ENCODE peak calls at places on chromosomes 6 and 20, in six cellular contexts. Q is suprapubic skin, X is pancreas, U is stomach, B is ascending aorta, E is GM23248. H is an unnamed sample.

GRCh38 chr6:2038096-2038495 is 207.3 kb downstream of the GMDS start:
- DNase-seq in U (peak; percentile 36), E (no peak), Q (no peak), B (no peak), X (no peak), H (peak; percentile 22)

GRCh38 chr6:43297644-43298564 is at the start of gene SLC22A7:
- DNase-seq in X (peak; percentile 74), Q (peak; percentile 57), B (peak; percentile 33), E (peak; percentile 24), U (peak; percentile 61), H (peak; percentile 62)

GRCh38 chr6:157228421-157229218 is 94.7 kb downstream of the TMEM242 start:
- DNase-seq in U (no peak), X (no peak), B (peak; percentile 63), E (no peak), Q (peak; percentile 72), H (peak; percentile 43)

GRCh38 chr6:72631480-72631879 is 9.6 kb downstream of the KCNQ5 start:
- DNase-seq in E (peak; percentile 73), U (no peak), B (no peak), Q (no peak), X (no peak), H (no peak)

GRCh38 chr6:56076033-56076432 is 171.3 kb downstream of the COL21A1 start:
- DNase-seq in E (no peak), B (no peak), Q (no peak), X (no peak), U (no peak), H (no peak)

GRCh38 chr20:63940071-63940471 is 16.1 kb downstream of the UCKL1 start:
- DNase-seq in U (no peak), E (no peak), X (peak; percentile 70), Q (no peak), B (no peak), H (no peak)

GRCh38 chr6:100353276-100354015 is 111.3 kb downstream of the SIM1 start:
- DNase-seq in E (peak; percentile 66), Q (no peak), B (no peak), U (no peak), X (no peak), H (no peak)

GRCh38 chr6:151276112-151276745 is 36.5 kb downstream of the AKAP12 start:
- DNase-seq in Q (no peak), E (peak; percentile 92), X (no peak), U (no peak), B (peak; percentile 67), H (no peak)

GRCh38 chr6:139028242-139028657 is 295 bp upstream of the ABRACL start:
- DNase-seq in X (no peak), B (no peak), U (no peak), Q (no peak), E (peak; percentile 72), H (no peak)

GRCh38 chr6:90393232-90393884 is 96.7 kb upstream of the BACH2 start:
- DNase-seq in B (peak; percentile 78), E (peak; percentile 75), Q (no peak), U (peak; percentile 53), X (no peak), H (no peak)
- H3K27ac ChIP-seq in B (no peak overlapping the region), E (no peak overlapping the region), Q (no peak overlapping the region), U (no peak overlapping the region), X (no peak overlapping the region), H (no peak overlapping the region)

GRCh38 chr6:108578595-108579038 is 17.9 kb downstream of the FOXO3 start:
- DNase-seq in X (no peak), B (no peak), Q (no peak), E (peak; percentile 64), U (no peak), H (no peak)

GRCh38 chr6:108580645-108581044 is 19.9 kb downstream of the FOXO3 start:
- DNase-seq in U (no peak), X (no peak), Q (no peak), E (no peak), B (no peak), H (no peak)

GRCh38 chr6:108582618-108583017 is 21.9 kb downstream of the FOXO3 start:
- DNase-seq in E (no peak), U (no peak), B (no peak), Q (no peak), X (no peak), H (no peak)

GRCh38 chr6:108581932-108582500 is 21.3 kb downstream of the FOXO3 start:
- DNase-seq in E (peak; percentile 52), Q (no peak), X (no peak), B (no peak), U (no peak), H (no peak)

DNA sequence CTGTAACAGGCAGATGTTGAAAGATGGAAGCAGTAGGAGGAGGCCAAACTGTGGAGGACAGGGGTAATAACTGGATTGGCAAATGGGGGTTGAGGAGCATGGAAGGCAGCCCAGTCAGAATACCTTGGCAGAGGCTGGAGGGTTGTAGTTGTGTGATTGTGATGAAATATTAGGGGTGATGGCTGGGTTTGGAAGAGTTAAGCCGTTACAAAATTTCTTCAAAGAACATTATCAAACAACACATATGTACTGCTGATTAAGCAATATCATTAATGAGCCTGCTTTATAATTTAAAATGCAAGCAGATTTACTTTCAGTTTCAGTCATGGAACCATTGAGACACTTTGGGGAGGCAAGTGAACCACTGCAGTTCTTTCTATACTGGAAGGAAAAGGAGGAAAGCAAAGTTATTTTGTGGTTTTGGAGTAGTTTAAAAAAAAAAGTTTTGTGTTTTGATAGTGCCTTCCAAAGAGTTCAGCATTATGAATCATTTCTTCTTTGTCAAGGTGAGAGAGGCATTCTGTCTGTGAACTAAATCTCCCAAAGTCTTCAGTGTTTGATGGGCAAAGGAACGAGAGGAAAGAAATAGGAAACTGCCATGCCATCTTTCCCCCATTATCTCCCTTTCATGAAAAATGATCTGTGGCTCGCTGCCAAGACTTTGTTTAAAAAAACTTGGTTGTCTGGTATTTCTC is 20.7 kb downstream of the FOXO3 start:
- DNase-seq in B (no peak), U (no peak), Q (no peak), X (no peak), E (peak; percentile 77), H (no peak)
- H3K4me3 ChIP-seq in B (peak overlapping the region; percentile 31), U (no peak overlapping the region), Q (peak overlapping the region; percentile 10), X (no peak overlapping the region), E (peak overlapping the region; percentile 58), H (no peak overlapping the region)

DNA sequence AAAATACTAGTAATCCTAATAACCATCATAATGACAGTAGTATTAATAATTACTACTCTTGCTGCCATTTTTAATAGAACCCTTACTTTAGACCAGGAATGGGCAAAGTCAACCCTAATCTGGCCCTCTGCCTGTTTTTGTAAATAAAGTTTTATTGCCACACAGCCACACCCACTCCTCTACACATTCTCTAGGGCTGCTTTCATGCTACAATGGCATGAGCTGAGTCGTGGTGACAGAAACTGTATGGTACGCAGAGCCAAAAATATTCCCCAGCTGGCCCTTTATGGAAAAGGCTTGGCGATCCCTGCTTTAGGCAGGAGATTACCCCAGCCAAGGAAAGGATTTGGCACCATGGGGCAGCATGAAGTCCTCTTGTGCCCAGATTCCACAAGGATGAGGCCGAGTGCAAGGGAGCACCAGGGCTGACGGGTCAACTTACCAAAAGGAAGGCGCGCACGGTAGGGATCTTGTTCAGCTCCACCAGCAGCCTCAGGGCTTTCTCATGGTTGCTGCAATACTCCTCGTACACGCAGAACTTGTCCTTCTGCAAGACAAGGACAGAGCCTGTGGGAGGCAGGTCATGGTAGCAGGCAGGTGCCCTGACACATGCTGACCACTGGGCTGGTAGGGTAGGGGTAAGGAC is 93.6 kb downstream of the PREX1 start:
- DNase-seq in B (no peak), U (no peak), X (no peak), Q (no peak), E (no peak), H (no peak)
- H3K27ac ChIP-seq in B (peak overlapping the region; percentile 19), U (no peak overlapping the region), X (no peak overlapping the region), Q (no peak overlapping the region), E (no peak overlapping the region), H (no peak overlapping the region)

GRCh38 chr20:58059145-58059544 is 169.3 kb downstream of the ANKRD60 start:
- DNase-seq in X (no peak), E (no peak), B (peak; percentile 28), U (no peak), Q (no peak), H (peak; percentile 11)
- H3K4me3 ChIP-seq in X (no peak overlapping the region), E (no peak overlapping the region), B (no peak overlapping the region), U (no peak overlapping the region), Q (no peak overlapping the region), H (no peak overlapping the region)

DNA sequence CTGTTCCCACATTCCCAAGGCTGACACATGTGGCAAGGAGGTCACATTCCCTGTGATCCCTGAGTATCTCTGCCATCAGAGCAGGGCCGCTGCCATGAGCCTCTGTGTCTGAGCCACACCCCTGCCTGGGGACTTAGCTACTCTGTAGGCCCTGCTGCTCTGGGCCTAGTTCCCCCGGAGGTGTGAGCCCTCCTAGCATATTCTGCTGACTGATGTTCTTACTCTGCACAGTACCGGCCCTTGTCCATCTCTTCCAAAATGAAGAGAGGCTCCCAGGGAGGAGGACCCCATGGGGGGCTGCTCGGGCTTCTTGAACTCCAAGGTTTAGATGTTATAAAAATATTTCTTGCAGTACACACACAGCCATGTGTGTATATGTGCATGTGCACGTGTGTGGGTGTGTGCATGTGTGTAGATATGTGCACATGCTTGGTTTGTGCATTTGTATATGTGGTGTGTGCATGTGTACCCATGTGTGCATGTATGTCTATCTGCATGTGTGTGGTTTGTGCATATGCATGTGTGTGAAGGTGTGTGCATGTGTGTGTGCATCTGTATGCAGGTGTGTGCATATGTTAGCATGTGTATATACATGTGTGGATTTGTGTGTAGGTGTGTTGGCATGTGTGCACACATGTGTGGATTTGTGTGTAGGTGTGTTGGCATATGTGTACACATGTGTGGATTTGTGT is 101.2 kb downstream of the ERMARD start:
- DNase-seq in U (peak; percentile 20), E (no peak), Q (no peak), B (no peak), X (no peak), H (no peak)
- H3K27ac ChIP-seq in U (peak overlapping the region; percentile 30), E (no peak overlapping the region), Q (peak overlapping the region; percentile 23), B (no peak overlapping the region), X (no peak overlapping the region), H (peak overlapping the region; percentile 27)

GRCh38 chr6:26422329-26422728 is 18.0 kb upstream of the BTN3A3 start:
- DNase-seq in X (no peak), Q (no peak), B (no peak), U (no peak), E (no peak), H (no peak)
- H3K4me3 ChIP-seq in X (no peak overlapping the region), Q (peak overlapping the region; percentile 90), B (peak overlapping the region; percentile 97), U (peak overlapping the region; percentile 75), E (peak overlapping the region; percentile 99), H (peak overlapping the region; percentile 79)

GRCh38 chr6:111573118-111573883 is 32.4 kb downstream of the TRAF3IP2 start:
- DNase-seq in Q (no peak), B (no peak), X (no peak), E (peak; percentile 85), U (no peak), H (no peak)
- H3K27ac ChIP-seq in Q (peak overlapping the region; percentile 78), B (peak overlapping the region; percentile 71), X (no peak overlapping the region), E (peak overlapping the region; percentile 87), U (peak overlapping the region; percentile 74), H (peak overlapping the region; percentile 54)